ENCODE peak calls at places on chromosomes 1 and 21, in seven cellular contexts. One of them, this sample, is unnamed.

GRCh38 chr1:25958475-25958874 is 39.4 kb downstream of the PAFAH2 start:
- DNase-seq in neural progenitor cell: no peak
- DNase-seq in AG04449: peak; percentile 71
- DNase-seq in upper lobe of left lung: no peak
- DNase-seq in epithelial cell of proximal tubule: no peak
- DNase-seq in lower leg skin: no peak
- DNase-seq in thoracic aorta: no peak
- DNase-seq in this sample: peak; percentile 79

GRCh38 chr1:14783592-14783886 is 185.1 kb downstream of the KAZN start:
- DNase-seq in neural progenitor cell: no peak
- DNase-seq in AG04449: no peak
- DNase-seq in upper lobe of left lung: no peak
- DNase-seq in epithelial cell of proximal tubule: no peak
- DNase-seq in lower leg skin: no peak
- DNase-seq in thoracic aorta: no peak
- DNase-seq in this sample: no peak

GRCh38 chr1:216841165-216841564 is 117.9 kb upstream of the ESRRG start:
- DNase-seq in neural progenitor cell: no peak
- DNase-seq in AG04449: no peak
- DNase-seq in upper lobe of left lung: no peak
- DNase-seq in epithelial cell of proximal tubule: no peak
- DNase-seq in lower leg skin: no peak
- DNase-seq in thoracic aorta: no peak
- DNase-seq in this sample: no peak

GRCh38 chr1:12448746-12449177 is 169.2 kb downstream of the DHRS3 start:
- DNase-seq in neural progenitor cell: no peak
- DNase-seq in AG04449: no peak
- DNase-seq in upper lobe of left lung: peak; percentile 30
- DNase-seq in epithelial cell of proximal tubule: no peak
- DNase-seq in lower leg skin: no peak
- DNase-seq in thoracic aorta: no peak
- DNase-seq in this sample: peak; percentile 57

GRCh38 chr21:26495283-26495849 is 77.7 kb downstream of the CYYR1 start:
- DNase-seq in neural progenitor cell: no peak
- DNase-seq in AG04449: no peak
- DNase-seq in upper lobe of left lung: no peak
- DNase-seq in epithelial cell of proximal tubule: no peak
- DNase-seq in lower leg skin: no peak
- DNase-seq in thoracic aorta: no peak
- DNase-seq in this sample: no peak

GRCh38 chr1:25579947-25580309 is 36.5 kb downstream of the LDLRAP1 start:
- DNase-seq in neural progenitor cell: no peak
- DNase-seq in AG04449: no peak
- DNase-seq in upper lobe of left lung: no peak
- DNase-seq in epithelial cell of proximal tubule: no peak
- DNase-seq in lower leg skin: no peak
- DNase-seq in thoracic aorta: no peak
- DNase-seq in this sample: no peak

GRCh38 chr1:59354754-59355337 is 58.0 kb downstream of the FGGY start:
- DNase-seq in neural progenitor cell: no peak
- DNase-seq in AG04449: no peak
- DNase-seq in upper lobe of left lung: no peak
- DNase-seq in epithelial cell of proximal tubule: peak; percentile 20
- DNase-seq in lower leg skin: no peak
- DNase-seq in thoracic aorta: no peak
- DNase-seq in this sample: no peak

GRCh38 chr1:64608015-64608650 is 136.7 kb upstream of the RAVER2 start:
- DNase-seq in neural progenitor cell: no peak
- DNase-seq in AG04449: no peak
- DNase-seq in upper lobe of left lung: peak; percentile 27
- DNase-seq in epithelial cell of proximal tubule: no peak
- DNase-seq in lower leg skin: no peak
- DNase-seq in thoracic aorta: no peak
- DNase-seq in this sample: peak; percentile 14

GRCh38 chr1:183180634-183181056 is 5.4 kb upstream of the LAMC2 start:
- DNase-seq in neural progenitor cell: no peak
- DNase-seq in AG04449: peak; percentile 65
- DNase-seq in upper lobe of left lung: peak; percentile 58
- DNase-seq in epithelial cell of proximal tubule: peak; percentile 93
- DNase-seq in lower leg skin: peak; percentile 47
- DNase-seq in thoracic aorta: peak; percentile 13
- DNase-seq in this sample: peak; percentile 59

GRCh38 chr1:10760566-10761502 is 35.6 kb downstream of the CASZ1 start:
- DNase-seq in neural progenitor cell: no peak
- DNase-seq in AG04449: no peak
- DNase-seq in upper lobe of left lung: no peak
- DNase-seq in epithelial cell of proximal tubule: no peak
- DNase-seq in lower leg skin: no peak
- DNase-seq in thoracic aorta: no peak
- DNase-seq in this sample: no peak

GRCh38 chr1:204782118-204782700 is 88.5 kb upstream of the NFASC start:
- DNase-seq in neural progenitor cell: no peak
- DNase-seq in AG04449: no peak
- DNase-seq in upper lobe of left lung: no peak
- DNase-seq in epithelial cell of proximal tubule: no peak
- DNase-seq in lower leg skin: no peak
- DNase-seq in thoracic aorta: no peak
- DNase-seq in this sample: peak; percentile 8

GRCh38 chr21:45894891-45895777 is 86.4 kb upstream of the COL6A1 start:
- DNase-seq in neural progenitor cell: no peak
- DNase-seq in AG04449: no peak
- DNase-seq in upper lobe of left lung: no peak
- DNase-seq in epithelial cell of proximal tubule: no peak
- DNase-seq in lower leg skin: no peak
- DNase-seq in thoracic aorta: no peak
- DNase-seq in this sample: no peak

GRCh38 chr1:197921235-197922069 is 4.3 kb downstream of the LHX9 start:
- DNase-seq in neural progenitor cell: peak; percentile 51
- DNase-seq in AG04449: no peak
- DNase-seq in upper lobe of left lung: no peak
- DNase-seq in epithelial cell of proximal tubule: no peak
- DNase-seq in lower leg skin: no peak
- DNase-seq in thoracic aorta: no peak
- DNase-seq in this sample: no peak

GRCh38 chr1:223700388-223700918 is 11.9 kb upstream of the CAPN2 start:
- DNase-seq in neural progenitor cell: no peak
- DNase-seq in AG04449: no peak
- DNase-seq in upper lobe of left lung: peak; percentile 56
- DNase-seq in epithelial cell of proximal tubule: no peak
- DNase-seq in lower leg skin: no peak
- DNase-seq in thoracic aorta: no peak
- DNase-seq in this sample: no peak

GRCh38 chr21:41222247-41223068 is 54.5 kb downstream of the BACE2 start:
- DNase-seq in neural progenitor cell: no peak
- DNase-seq in AG04449: no peak
- DNase-seq in upper lobe of left lung: no peak
- DNase-seq in epithelial cell of proximal tubule: no peak
- DNase-seq in lower leg skin: no peak
- DNase-seq in thoracic aorta: no peak
- DNase-seq in this sample: no peak

GRCh38 chr1:41880261-41880660 is 38.5 kb downstream of the HIVEP3 start:
- DNase-seq in neural progenitor cell: no peak
- DNase-seq in AG04449: no peak
- DNase-seq in upper lobe of left lung: no peak
- DNase-seq in epithelial cell of proximal tubule: no peak
- DNase-seq in lower leg skin: no peak
- DNase-seq in thoracic aorta: no peak
- DNase-seq in this sample: no peak

GRCh38 chr1:56803561-56804156 is 15.5 kb downstream of the FYB2 start:
- DNase-seq in neural progenitor cell: peak; percentile 78
- DNase-seq in AG04449: no peak
- DNase-seq in upper lobe of left lung: peak; percentile 29
- DNase-seq in epithelial cell of proximal tubule: no peak
- DNase-seq in lower leg skin: no peak
- DNase-seq in thoracic aorta: no peak
- DNase-seq in this sample: no peak

GRCh38 chr1:218034464-218034863 is 250.6 kb upstream of the RRP15 start:
- DNase-seq in neural progenitor cell: peak; percentile 90
- DNase-seq in AG04449: no peak
- DNase-seq in upper lobe of left lung: no peak
- DNase-seq in epithelial cell of proximal tubule: no peak
- DNase-seq in lower leg skin: no peak
- DNase-seq in thoracic aorta: no peak
- DNase-seq in this sample: no peak

GRCh38 chr1:228034954-228035837 is 28.4 kb downstream of the WNT3A start:
- DNase-seq in neural progenitor cell: no peak
- DNase-seq in AG04449: no peak
- DNase-seq in upper lobe of left lung: no peak
- DNase-seq in epithelial cell of proximal tubule: no peak
- DNase-seq in lower leg skin: no peak
- DNase-seq in thoracic aorta: no peak
- DNase-seq in this sample: no peak

GRCh38 chr21:43720539-43721224 is 1.8 kb downstream of the PDXK start:
- DNase-seq in neural progenitor cell: no peak
- DNase-seq in AG04449: no peak
- DNase-seq in upper lobe of left lung: no peak
- DNase-seq in epithelial cell of proximal tubule: no peak
- DNase-seq in lower leg skin: no peak
- DNase-seq in thoracic aorta: no peak
- DNase-seq in this sample: no peak

GRCh38 chr1:232328496-232329102 is 301.3 kb downstream of the SIPA1L2 start:
- DNase-seq in neural progenitor cell: no peak
- DNase-seq in AG04449: no peak
- DNase-seq in upper lobe of left lung: no peak
- DNase-seq in epithelial cell of proximal tubule: no peak
- DNase-seq in lower leg skin: no peak
- DNase-seq in thoracic aorta: no peak
- DNase-seq in this sample: no peak

GRCh38 chr1:92323473-92324453 is 24.9 kb downstream of the RPAP2 start:
- DNase-seq in neural progenitor cell: no peak
- DNase-seq in AG04449: no peak
- DNase-seq in upper lobe of left lung: no peak
- DNase-seq in epithelial cell of proximal tubule: no peak
- DNase-seq in lower leg skin: no peak
- DNase-seq in thoracic aorta: no peak
- DNase-seq in this sample: no peak

GRCh38 chr1:10648689-10649483 is 147.6 kb downstream of the CASZ1 start:
- DNase-seq in neural progenitor cell: peak; percentile 68
- DNase-seq in AG04449: no peak
- DNase-seq in upper lobe of left lung: no peak
- DNase-seq in epithelial cell of proximal tubule: no peak
- DNase-seq in lower leg skin: no peak
- DNase-seq in thoracic aorta: no peak
- DNase-seq in this sample: no peak

GRCh38 chr21:29691616-29692491 is 247.9 kb downstream of the GRIK1 start:
- DNase-seq in neural progenitor cell: no peak
- DNase-seq in AG04449: no peak
- DNase-seq in upper lobe of left lung: no peak
- DNase-seq in epithelial cell of proximal tubule: no peak
- DNase-seq in lower leg skin: no peak
- DNase-seq in thoracic aorta: no peak
- DNase-seq in this sample: no peak

GRCh38 chr1:231613419-231614349 is 12.9 kb upstream of the DISC1 start:
- DNase-seq in neural progenitor cell: no peak
- DNase-seq in AG04449: no peak
- DNase-seq in upper lobe of left lung: peak; percentile 47
- DNase-seq in epithelial cell of proximal tubule: no peak
- DNase-seq in lower leg skin: no peak
- DNase-seq in thoracic aorta: no peak
- DNase-seq in this sample: no peak

GRCh38 chr1:114130846-114131525 is 22.7 kb downstream of the SYT6 start:
- DNase-seq in neural progenitor cell: peak; percentile 42
- DNase-seq in AG04449: no peak
- DNase-seq in upper lobe of left lung: no peak
- DNase-seq in epithelial cell of proximal tubule: no peak
- DNase-seq in lower leg skin: no peak
- DNase-seq in thoracic aorta: no peak
- DNase-seq in this sample: no peak

GRCh38 chr1:7101187-7101586 is 315.9 kb downstream of the CAMTA1 start:
- DNase-seq in neural progenitor cell: no peak
- DNase-seq in AG04449: peak; percentile 16
- DNase-seq in upper lobe of left lung: no peak
- DNase-seq in epithelial cell of proximal tubule: no peak
- DNase-seq in lower leg skin: no peak
- DNase-seq in thoracic aorta: no peak
- DNase-seq in this sample: no peak
- H3K4me3 ChIP-seq in neural progenitor cell: no peak overlapping the region
- H3K4me3 ChIP-seq in AG04449: no peak overlapping the region
- H3K4me3 ChIP-seq in upper lobe of left lung: no peak overlapping the region
- H3K4me3 ChIP-seq in epithelial cell of proximal tubule: no peak overlapping the region
- H3K4me3 ChIP-seq in lower leg skin: no peak overlapping the region
- H3K4me3 ChIP-seq in thoracic aorta: no peak overlapping the region
- H3K4me3 ChIP-seq in this sample: no peak overlapping the region

GRCh38 chr1:154765970-154766369 is 104.1 kb downstream of the KCNN3 start:
- DNase-seq in neural progenitor cell: peak; percentile 54
- DNase-seq in AG04449: no peak
- DNase-seq in upper lobe of left lung: no peak
- DNase-seq in epithelial cell of proximal tubule: no peak
- DNase-seq in lower leg skin: no peak
- DNase-seq in thoracic aorta: no peak
- DNase-seq in this sample: peak; percentile 8
- TF ChIP-seq CTCF in neural progenitor cell: peak; percentile 47
- TF ChIP-seq CTCF in AG04449: peak; percentile 67
- TF ChIP-seq CTCF in upper lobe of left lung: no peak
- TF ChIP-seq CTCF in epithelial cell of proximal tubule: peak; percentile 71
- TF ChIP-seq CTCF in lower leg skin: no peak
- TF ChIP-seq CTCF in thoracic aorta: no peak
- TF ChIP-seq CTCF in this sample: peak; percentile 39

DNA sequence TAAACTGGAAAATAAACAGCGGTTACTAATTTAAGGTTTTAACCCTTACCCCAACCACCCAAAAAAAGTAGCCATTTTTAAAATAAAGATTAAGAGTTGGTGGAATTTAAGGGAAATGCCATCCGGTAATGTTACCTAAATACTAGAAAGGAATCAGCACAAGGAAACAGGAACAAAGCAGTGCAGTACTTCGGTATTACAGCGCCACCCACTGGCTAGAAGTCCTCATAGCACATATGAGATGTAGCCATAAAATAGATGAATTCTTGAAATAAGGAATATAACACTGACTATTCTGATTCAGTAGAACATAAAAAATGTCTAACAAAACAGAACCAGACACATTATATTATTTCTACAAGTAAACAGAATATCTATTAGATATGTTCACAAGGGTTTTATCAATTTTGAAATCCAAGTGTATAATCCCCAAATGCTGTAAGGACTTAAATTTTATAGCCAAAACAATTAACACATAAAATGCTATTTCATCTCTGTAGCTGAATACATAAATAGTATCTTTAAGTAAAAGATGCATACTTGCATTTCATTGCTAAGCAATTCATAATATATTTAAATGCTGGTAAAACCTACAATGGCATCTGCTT is 58.8 kb downstream of the FRRS1 start:
- DNase-seq in neural progenitor cell: peak; percentile 77
- DNase-seq in AG04449: no peak
- DNase-seq in upper lobe of left lung: peak; percentile 76
- DNase-seq in epithelial cell of proximal tubule: no peak
- DNase-seq in lower leg skin: peak; percentile 74
- DNase-seq in thoracic aorta: peak; percentile 12
- DNase-seq in this sample: peak; percentile 31
- H3K4me3 ChIP-seq in neural progenitor cell: no peak overlapping the region
- H3K4me3 ChIP-seq in AG04449: no peak overlapping the region
- H3K4me3 ChIP-seq in upper lobe of left lung: no peak overlapping the region
- H3K4me3 ChIP-seq in epithelial cell of proximal tubule: no peak overlapping the region
- H3K4me3 ChIP-seq in lower leg skin: no peak overlapping the region
- H3K4me3 ChIP-seq in thoracic aorta: no peak overlapping the region
- H3K4me3 ChIP-seq in this sample: no peak overlapping the region

DNA sequence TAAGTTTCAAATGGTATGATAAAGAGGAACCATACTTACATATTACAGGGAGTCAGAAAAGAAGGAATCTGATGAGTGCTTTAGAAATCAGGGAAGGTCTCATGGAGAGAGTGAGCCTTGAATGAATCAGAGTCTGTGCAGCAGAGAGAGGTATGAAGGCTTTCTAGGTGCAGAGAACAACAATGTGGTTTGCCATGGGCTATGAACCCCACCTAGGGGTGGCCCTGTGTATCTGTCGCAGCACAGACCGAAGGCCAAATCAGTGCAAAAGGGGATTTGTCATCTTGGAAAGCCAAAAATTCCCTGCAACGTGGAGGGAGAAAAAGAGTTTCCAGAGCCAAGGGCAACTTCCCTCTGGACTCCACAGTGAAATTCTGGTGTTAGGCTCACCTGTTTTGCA is 3.5 kb downstream of the PAPPA2 start:
- DNase-seq in neural progenitor cell: peak; percentile 66
- DNase-seq in AG04449: no peak
- DNase-seq in upper lobe of left lung: no peak
- DNase-seq in epithelial cell of proximal tubule: no peak
- DNase-seq in lower leg skin: no peak
- DNase-seq in thoracic aorta: no peak
- DNase-seq in this sample: no peak
- TF ChIP-seq CTCF in neural progenitor cell: peak; percentile 64
- TF ChIP-seq CTCF in AG04449: no peak
- TF ChIP-seq CTCF in upper lobe of left lung: no peak
- TF ChIP-seq CTCF in epithelial cell of proximal tubule: peak; percentile 84
- TF ChIP-seq CTCF in lower leg skin: no peak
- TF ChIP-seq CTCF in thoracic aorta: no peak
- TF ChIP-seq CTCF in this sample: no peak

This sample was measured in foreskin fibroblast.